ENCODE peak calls at places on chromosomes 7 and 10, in six cellular contexts. One of them, this sample, is unnamed. For H3K4me1 and H3K36me3, the result is how much of the 10 kb centered on the place peaks cover.

GRCh38 chr7:85630904-85631582 is 444.2 kb upstream of the SEMA3D start:
- DNase-seq in right lobe of liver: no peak
- DNase-seq in SJSA1: no peak
- DNase-seq in GM23248: peak
- DNase-seq in SK-N-SH: no peak
- DNase-seq in astrocyte: no peak
- DNase-seq in this sample: no peak

GRCh38 chr7:50303894-50304157 is 690 bp upstream of the IKZF1 start:
- DNase-seq in GM23248: peak
- DNase-seq in SJSA1: no peak
- DNase-seq in SK-N-SH: peak
- DNase-seq in astrocyte: no peak
- DNase-seq in right lobe of liver: peak
- DNase-seq in this sample: no peak

GRCh38 chr7:139300390-139300789 is 40.7 kb upstream of the FMC1 start:
- DNase-seq in SJSA1: no peak
- DNase-seq in astrocyte: no peak
- DNase-seq in GM23248: no peak
- DNase-seq in right lobe of liver: no peak
- DNase-seq in SK-N-SH: no peak
- DNase-seq in this sample: no peak

GRCh38 chr7:55472928-55473725 is 99.2 kb downstream of the VOPP1 start:
- DNase-seq in SJSA1: no peak
- DNase-seq in SK-N-SH: peak
- DNase-seq in astrocyte: no peak
- DNase-seq in right lobe of liver: no peak
- DNase-seq in GM23248: no peak
- DNase-seq in this sample: peak

GRCh38 chr7:134014935-134015334 is 112.2 kb upstream of the LRGUK start:
- DNase-seq in GM23248: peak
- DNase-seq in SJSA1: no peak
- DNase-seq in right lobe of liver: no peak
- DNase-seq in astrocyte: peak
- DNase-seq in SK-N-SH: no peak
- DNase-seq in this sample: no peak

GRCh38 chr10:103612462-103613365 is 119.2 kb downstream of the NEURL1 start:
- DNase-seq in astrocyte: peak
- DNase-seq in SK-N-SH: no peak
- DNase-seq in GM23248: peak
- DNase-seq in SJSA1: no peak
- DNase-seq in right lobe of liver: no peak
- DNase-seq in this sample: no peak

GRCh38 chr10:79068203-79068561 is 584 bp upstream of the ZMIZ1 start:
- DNase-seq in right lobe of liver: no peak
- DNase-seq in SJSA1: no peak
- DNase-seq in astrocyte: no peak
- DNase-seq in GM23248: peak
- DNase-seq in SK-N-SH: no peak
- DNase-seq in this sample: peak

GRCh38 chr7:137717811-137718271 is 128.9 kb downstream of the DGKI start:
- DNase-seq in SJSA1: peak
- DNase-seq in SK-N-SH: no peak
- DNase-seq in astrocyte: peak
- DNase-seq in GM23248: peak
- DNase-seq in right lobe of liver: no peak
- DNase-seq in this sample: no peak

GRCh38 chr7:45451636-45452035 is 122.5 kb upstream of the ADCY1 start:
- DNase-seq in GM23248: peak
- DNase-seq in SK-N-SH: no peak
- DNase-seq in right lobe of liver: no peak
- DNase-seq in SJSA1: no peak
- DNase-seq in astrocyte: peak
- DNase-seq in this sample: no peak

GRCh38 chr7:157658851-157659412 is 322.1 kb downstream of the DNAJB6 start:
- DNase-seq in right lobe of liver: no peak
- DNase-seq in SK-N-SH: peak
- DNase-seq in astrocyte: no peak
- DNase-seq in SJSA1: no peak
- DNase-seq in GM23248: no peak
- DNase-seq in this sample: no peak

GRCh38 chr7:1457059-1457948 is 2.0 kb downstream of the MICALL2 start:
- DNase-seq in astrocyte: no peak
- DNase-seq in SJSA1: no peak
- DNase-seq in right lobe of liver: no peak
- DNase-seq in SK-N-SH: no peak
- DNase-seq in GM23248: no peak
- DNase-seq in this sample: no peak

GRCh38 chr10:511101-511848 is 178.2 kb downstream of the DIP2C start:
- DNase-seq in SJSA1: peak
- DNase-seq in SK-N-SH: peak
- DNase-seq in astrocyte: peak
- DNase-seq in right lobe of liver: peak
- DNase-seq in GM23248: peak
- DNase-seq in this sample: peak
- H3K27ac ChIP-seq in SJSA1: peak
- H3K27ac ChIP-seq in SK-N-SH: peak
- H3K27ac ChIP-seq in astrocyte: peak
- H3K27ac ChIP-seq in right lobe of liver: no peak
- H3K27ac ChIP-seq in GM23248: peak
- H3K27ac ChIP-seq in this sample: no peak

GRCh38 chr10:73860050-73860491 is 14.3 kb downstream of the CAMK2G start:
- DNase-seq in SK-N-SH: no peak
- DNase-seq in astrocyte: no peak
- DNase-seq in SJSA1: no peak
- DNase-seq in right lobe of liver: no peak
- DNase-seq in GM23248: no peak
- DNase-seq in this sample: no peak
- H3K4me1 ChIP-seq in SK-N-SH: under half
- H3K4me1 ChIP-seq in astrocyte: under half
- H3K4me1 ChIP-seq in SJSA1: under half
- H3K4me1 ChIP-seq in right lobe of liver: under half
- H3K4me1 ChIP-seq in GM23248: under half
- H3K4me1 ChIP-seq in this sample: under half

GRCh38 chr10:13331641-13332040 is 16.5 kb downstream of the SEPHS1 start:
- DNase-seq in SK-N-SH: no peak
- DNase-seq in astrocyte: peak
- DNase-seq in GM23248: no peak
- DNase-seq in right lobe of liver: no peak
- DNase-seq in SJSA1: no peak
- DNase-seq in this sample: peak
- H3K36me3 ChIP-seq in SK-N-SH: under half
- H3K36me3 ChIP-seq in astrocyte: under half
- H3K36me3 ChIP-seq in GM23248: under half
- H3K36me3 ChIP-seq in right lobe of liver: under half
- H3K36me3 ChIP-seq in SJSA1: half or more
- H3K36me3 ChIP-seq in this sample: under half

GRCh38 chr7:41189866-41190265 is 513.0 kb downstream of the INHBA start:
- DNase-seq in right lobe of liver: no peak
- DNase-seq in astrocyte: peak
- DNase-seq in SJSA1: peak
- DNase-seq in GM23248: peak
- DNase-seq in SK-N-SH: no peak
- DNase-seq in this sample: no peak

GRCh38 chr7:41187322-41187721 is 515.6 kb downstream of the INHBA start:
- DNase-seq in SJSA1: no peak
- DNase-seq in SK-N-SH: no peak
- DNase-seq in astrocyte: no peak
- DNase-seq in GM23248: no peak
- DNase-seq in right lobe of liver: no peak
- DNase-seq in this sample: no peak

GRCh38 chr7:41185851-41186250 is 517.0 kb downstream of the INHBA start:
- DNase-seq in astrocyte: no peak
- DNase-seq in SJSA1: no peak
- DNase-seq in SK-N-SH: no peak
- DNase-seq in right lobe of liver: no peak
- DNase-seq in GM23248: no peak
- DNase-seq in this sample: no peak

GRCh38 chr7:41190615-41191014 is 512.3 kb downstream of the INHBA start:
- DNase-seq in astrocyte: no peak
- DNase-seq in SK-N-SH: no peak
- DNase-seq in right lobe of liver: no peak
- DNase-seq in GM23248: no peak
- DNase-seq in SJSA1: no peak
- DNase-seq in this sample: no peak

DNA sequence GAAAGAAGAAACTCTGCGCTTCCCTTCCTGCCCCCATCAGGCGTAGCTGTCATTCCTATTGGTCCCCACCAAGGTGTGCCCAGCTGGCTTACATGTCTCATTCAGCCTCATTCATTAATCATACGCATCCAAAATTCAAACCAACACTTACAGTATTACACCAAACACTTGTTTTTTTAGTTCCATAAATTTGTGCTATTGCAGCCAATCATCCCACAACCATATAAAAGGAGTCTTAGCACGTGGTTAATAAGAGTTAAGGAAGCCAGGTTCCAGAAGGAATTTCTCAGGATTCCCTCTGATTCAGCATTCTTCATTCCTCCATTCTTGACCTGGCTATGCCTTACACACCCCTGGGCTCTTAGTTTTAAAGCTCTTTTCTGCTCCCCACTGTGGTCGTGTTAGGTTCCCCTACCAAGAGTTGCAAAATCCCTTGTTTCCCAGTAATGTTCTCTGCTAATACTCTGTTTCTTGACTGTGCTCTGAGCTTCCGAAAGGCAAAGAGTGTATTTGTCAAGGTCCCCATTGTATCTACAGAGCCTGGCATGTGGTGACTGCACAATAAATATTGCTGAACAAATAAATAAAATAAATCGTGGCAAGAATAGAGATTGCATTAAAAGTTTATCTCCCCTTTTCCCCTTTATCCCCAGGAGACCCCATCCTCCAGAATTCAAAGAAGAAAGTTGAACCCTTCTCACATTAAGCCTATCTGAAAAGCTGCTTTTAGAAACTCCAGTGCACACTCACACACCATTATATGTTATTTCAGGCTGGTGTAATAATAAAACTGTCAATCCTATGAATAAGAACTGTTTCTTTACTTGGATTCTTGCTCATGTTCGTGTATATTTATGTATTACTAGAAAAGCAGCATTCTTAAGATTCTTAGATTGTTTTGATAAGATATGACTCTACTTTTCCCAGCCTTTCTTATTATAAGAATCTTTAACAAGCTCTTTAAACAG is 514.4 kb downstream of the INHBA start:
- DNase-seq in GM23248: peak
- DNase-seq in astrocyte: peak
- DNase-seq in SK-N-SH: no peak
- DNase-seq in right lobe of liver: no peak
- DNase-seq in SJSA1: no peak
- DNase-seq in this sample: no peak
- H3K27ac ChIP-seq in GM23248: no peak
- H3K27ac ChIP-seq in astrocyte: peak
- H3K27ac ChIP-seq in SK-N-SH: peak
- H3K27ac ChIP-seq in right lobe of liver: no peak
- H3K27ac ChIP-seq in SJSA1: peak
- H3K27ac ChIP-seq in this sample: peak

GRCh38 chr10:661891-662605 is 27.4 kb downstream of the DIP2C start:
- DNase-seq in GM23248: no peak
- DNase-seq in astrocyte: no peak
- DNase-seq in right lobe of liver: no peak
- DNase-seq in SJSA1: no peak
- DNase-seq in SK-N-SH: no peak
- DNase-seq in this sample: no peak

GRCh38 chr10:662686-663465 is 26.6 kb downstream of the DIP2C start:
- DNase-seq in astrocyte: no peak
- DNase-seq in right lobe of liver: no peak
- DNase-seq in GM23248: no peak
- DNase-seq in SJSA1: no peak
- DNase-seq in SK-N-SH: no peak
- DNase-seq in this sample: no peak

GRCh38 chr10:660413-660979 is 29.0 kb downstream of the DIP2C start:
- DNase-seq in GM23248: no peak
- DNase-seq in SJSA1: peak
- DNase-seq in right lobe of liver: no peak
- DNase-seq in astrocyte: no peak
- DNase-seq in SK-N-SH: no peak
- DNase-seq in this sample: no peak

GRCh38 chr10:659710-660141 is 29.7 kb downstream of the DIP2C start:
- DNase-seq in SK-N-SH: no peak
- DNase-seq in GM23248: peak
- DNase-seq in right lobe of liver: no peak
- DNase-seq in astrocyte: peak
- DNase-seq in SJSA1: no peak
- DNase-seq in this sample: no peak

GRCh38 chr10:660980-661890 is 28.2 kb downstream of the DIP2C start:
- DNase-seq in astrocyte: no peak
- DNase-seq in SK-N-SH: no peak
- DNase-seq in GM23248: no peak
- DNase-seq in right lobe of liver: no peak
- DNase-seq in SJSA1: no peak
- DNase-seq in this sample: peak
- H3K4me1 ChIP-seq in astrocyte: under half
- H3K4me1 ChIP-seq in SK-N-SH: under half
- H3K4me1 ChIP-seq in GM23248: under half
- H3K4me1 ChIP-seq in right lobe of liver: under half
- H3K4me1 ChIP-seq in SJSA1: under half
- H3K4me1 ChIP-seq in this sample: under half

DNA sequence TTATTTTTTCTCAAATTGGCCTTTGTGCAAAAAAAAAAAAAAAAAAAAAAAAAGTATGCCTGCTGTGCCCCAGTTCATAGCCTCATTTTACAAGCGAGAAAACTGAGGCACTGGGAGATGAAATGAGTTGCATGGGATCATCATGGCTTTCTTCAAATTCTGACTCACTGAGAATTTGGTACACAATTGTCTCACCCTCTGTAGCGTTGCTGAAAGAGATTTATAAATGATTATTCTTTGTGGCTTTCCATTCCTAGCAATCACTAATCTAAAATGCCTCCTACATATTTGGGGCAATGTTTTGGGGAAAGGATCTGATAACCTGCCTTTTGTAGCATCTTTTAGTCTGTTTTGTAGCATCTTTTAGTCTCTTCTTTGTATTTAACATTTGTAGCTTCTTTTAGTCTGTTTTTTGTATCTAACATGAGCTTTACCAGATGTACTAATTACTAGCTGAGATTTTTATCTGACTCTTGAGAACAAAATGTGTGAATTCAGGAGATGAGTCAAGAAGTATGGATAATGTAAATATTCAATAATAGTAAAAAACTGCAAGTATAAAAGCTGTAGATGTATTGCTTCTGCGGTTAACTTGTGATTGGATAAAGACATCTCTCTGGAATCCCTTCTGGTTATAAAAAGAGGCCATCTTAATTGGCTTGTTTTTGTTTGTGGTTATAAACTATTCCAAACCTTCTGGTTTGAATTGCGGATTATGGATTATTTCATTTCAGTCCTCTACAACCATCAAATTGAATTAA is 161.4 kb downstream of the ARID5B start:
- DNase-seq in SK-N-SH: no peak
- DNase-seq in SJSA1: no peak
- DNase-seq in GM23248: peak
- DNase-seq in right lobe of liver: no peak
- DNase-seq in astrocyte: no peak
- DNase-seq in this sample: no peak
- H3K36me3 ChIP-seq in SK-N-SH: half or more
- H3K36me3 ChIP-seq in SJSA1: half or more
- H3K36me3 ChIP-seq in GM23248: half or more
- H3K36me3 ChIP-seq in right lobe of liver: under half
- H3K36me3 ChIP-seq in astrocyte: half or more
- H3K36me3 ChIP-seq in this sample: under half

DNA sequence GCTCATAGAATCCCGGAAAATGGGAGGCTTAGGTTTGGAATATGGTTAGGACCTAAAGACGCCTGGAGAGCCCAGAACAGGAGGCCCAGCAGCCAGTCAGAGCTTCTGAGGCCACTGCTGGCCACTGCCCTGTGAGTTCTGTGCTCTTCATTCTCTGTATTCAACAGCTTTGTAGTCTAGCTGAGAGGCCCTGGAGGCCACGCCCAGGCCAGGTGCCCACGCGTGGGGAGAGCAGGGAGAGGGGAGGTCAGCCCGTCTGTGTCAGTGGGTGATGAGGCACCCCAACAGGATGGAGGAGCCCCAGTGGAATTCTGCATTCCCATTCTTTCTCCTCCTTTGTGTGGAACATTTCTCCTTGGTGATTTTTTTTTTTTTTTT is 29.1 kb downstream of the IL15RA start:
- DNase-seq in SK-N-SH: peak
- DNase-seq in SJSA1: no peak
- DNase-seq in right lobe of liver: peak
- DNase-seq in GM23248: no peak
- DNase-seq in astrocyte: no peak
- DNase-seq in this sample: peak
- H3K27ac ChIP-seq in SK-N-SH: no peak
- H3K27ac ChIP-seq in SJSA1: no peak
- H3K27ac ChIP-seq in right lobe of liver: no peak
- H3K27ac ChIP-seq in GM23248: no peak
- H3K27ac ChIP-seq in astrocyte: no peak
- H3K27ac ChIP-seq in this sample: no peak

This sample was measured in aorta.